ENCODE peak calls at places on chromosomes 4 and X, in four cellular contexts. N is K562, J is H1, U is GM12878. Q is an unnamed sample.

GRCh38 chr4:107317596-107317995 is 281.5 kb upstream of the DKK2 start:
- DNase-seq in N (no peak), J (no peak), U (no peak), Q (no peak)

GRCh38 chr4:6121941-6122340 is 78.4 kb downstream of the JAKMIP1 start:
- DNase-seq in N (no peak), J (no peak), U (no peak), Q (no peak)

GRCh38 chr4:7160439-7160838 is 31.9 kb upstream of the SORCS2 start:
- DNase-seq in N (no peak), J (no peak), U (no peak), Q (no peak)

GRCh38 chr4:99457270-99457669 is 22.1 kb upstream of the ADH7 start:
- DNase-seq in N (no peak), J (no peak), U (no peak), Q (no peak)

GRCh38 chrX:18877472-18877871 is 106.4 kb downstream of the PHKA2 start:
- DNase-seq in N (no peak), J (no peak), U (no peak), Q (no peak)

GRCh38 chrX:16143968-16144367 is 20.6 kb downstream of the GRPR start:
- DNase-seq in N (no peak), J (no peak), U (no peak), Q (no peak)

GRCh38 chrX:39969826-39970569 is 127.8 kb downstream of the BCOR start:
- DNase-seq in N (no peak), J (no peak), U (no peak), Q (no peak)

GRCh38 chrX:135516376-135516775 is 4.1 kb upstream of the INTS6L start:
- DNase-seq in N (peak; percentile 30), J (no peak), U (no peak), Q (peak; percentile 26)

GRCh38 chr4:84966382-84967291 is at the start of gene WDFY3:
- DNase-seq in N (peak; percentile 60), J (peak; percentile 51), U (no peak), Q (peak; percentile 84)

GRCh38 chrX:153816821-153817220 is 13.5 kb downstream of the PDZD4 start:
- DNase-seq in N (peak; percentile 47), J (no peak), U (no peak), Q (no peak)

GRCh38 chrX:86604620-86605019 is 456.4 kb downstream of the DACH2 start:
- DNase-seq in N (no peak), J (no peak), U (no peak), Q (no peak)

GRCh38 chr4:4386736-4387392 is at the start of gene NSG1:
- DNase-seq in N (peak; percentile 42), J (no peak), U (no peak), Q (peak; percentile 47)

GRCh38 chr4:77449162-77449561 is 156.5 kb upstream of the CXCL13 start:
- DNase-seq in N (no peak), J (no peak), U (no peak), Q (no peak)

GRCh38 chr4:187475901-187476300 is 519.7 kb upstream of the ZFP42 start:
- DNase-seq in N (no peak), J (no peak), U (no peak), Q (no peak)

GRCh38 chrX:114201622-114202021 is 382.3 kb upstream of the HTR2C start:
- DNase-seq in N (no peak), J (no peak), U (no peak), Q (no peak)

GRCh38 chrX:39399387-39399786 is 598.1 kb downstream of the MID1IP1 start:
- DNase-seq in N (no peak), J (no peak), U (no peak), Q (no peak)

GRCh38 chrX:75746891-75747639 is 38.0 kb downstream of the MAGEE2 start:
- DNase-seq in N (no peak), J (no peak), U (no peak), Q (peak; percentile 18)

GRCh38 chrX:25002658-25003015 is 13.1 kb downstream of the ARX start:
- DNase-seq in N (no peak), J (no peak), U (no peak), Q (no peak)

GRCh38 chr4:1910643-1911042 is 39.5 kb downstream of the NSD2 start:
- DNase-seq in N (peak; percentile 44), J (peak; percentile 21), U (no peak), Q (peak; percentile 69)
- TF ChIP-seq ATF3 in N (no peak), J (no peak), U (no peak), Q (no peak)

DNA sequence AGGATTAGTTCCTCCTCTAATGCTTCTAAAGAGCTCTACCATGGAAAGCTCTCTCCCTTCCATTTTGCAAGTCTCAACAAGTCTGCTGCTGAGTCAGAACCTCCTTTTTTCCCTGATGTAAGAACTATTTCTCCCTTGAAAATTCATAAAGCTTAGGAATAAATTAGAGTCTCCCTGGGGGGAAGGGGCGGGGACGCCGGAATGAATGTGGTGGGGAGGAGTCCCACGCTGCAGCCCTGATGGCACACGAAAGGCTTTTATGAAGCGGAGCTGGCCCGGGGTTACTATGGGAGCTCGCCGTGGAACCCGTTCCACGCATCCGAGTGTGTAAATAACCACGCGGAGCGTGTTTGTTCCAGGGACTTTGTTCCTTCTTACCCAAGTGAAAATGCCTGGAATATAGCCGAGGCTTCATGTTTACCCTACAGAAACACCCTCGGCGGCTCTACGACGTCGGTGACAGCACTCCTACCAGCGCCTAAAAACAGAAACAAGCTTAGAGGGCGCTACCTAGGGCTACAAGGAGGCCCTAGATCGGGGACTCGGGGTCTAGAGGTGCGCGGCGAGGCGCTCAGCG is 945 bp upstream of the CPEB2 start:
- DNase-seq in N (peak; percentile 59), J (no peak), U (no peak), Q (peak; percentile 48)
- TF ChIP-seq CTCF in N (no peak), J (no peak), U (peak; percentile 6), Q (no peak)

GRCh38 chrX:17637235-17637634 is 100.1 kb upstream of the SCML1 start:
- DNase-seq in N (no peak), J (no peak), U (no peak), Q (no peak)
- TF ChIP-seq ATF3 in N (no peak), J (no peak), U (no peak), Q (no peak)

GRCh38 chrX:8868906-8869305 is 67.7 kb upstream of the FAM9A start:
- DNase-seq in N (no peak), J (no peak), U (no peak), Q (no peak)
- TF ChIP-seq CTCF in N (no peak), J (no peak), U (no peak), Q (no peak)

GRCh38 chr4:53804719-53805118 is 213.4 kb upstream of the LNX1 start:
- DNase-seq in N (peak; percentile 36), J (peak; percentile 7), U (peak; percentile 12), Q (peak; percentile 72)
- TF ChIP-seq ATF3 in N (no peak), J (no peak), U (no peak), Q (no peak)

DNA sequence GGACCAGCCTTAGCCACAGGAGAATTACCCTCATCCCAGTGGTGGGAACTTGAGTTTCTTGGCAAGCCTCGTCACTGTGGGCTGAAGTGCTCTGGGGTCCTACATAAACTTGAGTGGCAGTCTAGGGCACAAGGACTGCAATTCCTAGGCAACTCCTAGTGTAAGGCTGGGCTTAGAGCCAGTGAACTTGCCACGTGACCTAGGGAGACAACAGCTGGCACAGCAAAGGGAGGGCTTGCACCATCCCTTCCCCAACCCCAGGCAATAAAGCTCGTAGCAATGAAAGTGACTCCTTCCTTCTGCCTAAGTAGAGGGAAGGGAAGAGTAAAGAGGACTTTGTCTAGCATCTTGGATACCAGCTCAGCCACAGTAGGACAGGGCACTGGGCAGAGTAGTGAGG is 81.8 kb downstream of the TEX11 start:
- DNase-seq in N (no peak), J (no peak), U (no peak), Q (no peak)
- TF ChIP-seq CTCF in N (no peak), J (no peak), U (no peak), Q (no peak)

DNA sequence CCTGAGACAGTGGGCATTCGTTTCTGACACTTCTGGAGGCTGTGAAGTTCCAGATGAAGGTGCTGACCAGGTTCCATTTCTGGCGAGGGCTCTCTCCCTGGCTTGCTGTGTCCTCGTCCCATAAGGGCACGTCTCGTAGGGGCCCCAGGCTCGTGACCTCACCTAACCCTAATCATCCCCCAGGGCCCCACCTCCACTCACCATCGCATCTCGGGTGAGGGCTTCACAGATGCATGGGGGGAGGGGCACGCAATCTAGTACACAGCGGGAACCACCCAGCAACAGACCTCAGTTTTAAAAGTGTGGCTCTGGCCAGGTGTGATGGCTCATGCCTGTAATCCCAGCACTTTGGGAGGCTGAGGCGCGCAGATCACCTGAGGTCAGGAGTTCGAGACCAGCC is 22.1 kb downstream of the PDE6B start:
- DNase-seq in N (no peak), J (no peak), U (no peak), Q (no peak)
- TF ChIP-seq ATF3 in N (no peak), J (no peak), U (no peak), Q (no peak)